ENCODE peak calls at places on chromosomes 13 and 19, in four cellular contexts. R is GM23248, B is skeletal muscle cell, G is fibroblast of the aortic adventitia. N is an unnamed sample.

GRCh38 chr19:2923510-2923909 is 21.3 kb downstream of the ZNF77 start:
- DNase-seq in B (peak; percentile 11), G (peak; percentile 90), R (peak; percentile 84), N (no peak)

GRCh38 chr13:44523176-44524017 is 52.7 kb downstream of the TSC22D1 start:
- DNase-seq in R (peak; percentile 67), G (peak; percentile 75), B (peak; percentile 25), N (no peak)

GRCh38 chr13:61136101-61136500 is 279.5 kb downstream of the PCDH20 start:
- DNase-seq in R (no peak), G (no peak), B (no peak), N (no peak)

GRCh38 chr19:54420383-54421168 is 5.3 kb downstream of the TTYH1 start:
- DNase-seq in G (no peak), R (no peak), B (no peak), N (no peak)

GRCh38 chr19:8615813-8616596 is 5.5 kb upstream of the ADAMTS10 start:
- DNase-seq in B (no peak), G (peak; percentile 68), R (peak; percentile 58), N (no peak)

GRCh38 chr13:28638756-28639155 is 20.2 kb upstream of the POMP start:
- DNase-seq in R (no peak), G (no peak), B (no peak), N (no peak)

GRCh38 chr19:1470864-1471513 is 8.0 kb downstream of the C19orf25 start:
- DNase-seq in R (peak; percentile 59), B (no peak), G (no peak), N (no peak)

GRCh38 chr19:1311543-1312091 is 25.9 kb downstream of the EFNA2 start:
- DNase-seq in R (no peak), G (no peak), B (no peak), N (no peak)

GRCh38 chr13:51437550-51438127 is 15.2 kb downstream of the INTS6 start:
- DNase-seq in R (no peak), G (no peak), B (no peak), N (no peak)

GRCh38 chr13:84481958-84482357 is 599.7 kb upstream of the SLITRK1 start:
- DNase-seq in B (peak; percentile 86), G (peak; percentile 89), R (peak; percentile 64), N (no peak)

GRCh38 chr13:75704194-75704941 is 68.2 kb downstream of the LMO7 start:
- DNase-seq in R (peak; percentile 50), G (peak; percentile 86), B (no peak), N (no peak)

GRCh38 chr19:43532571-43532961 is 422 bp upstream of the ZNF575 start:
- DNase-seq in R (no peak), G (peak; percentile 31), B (no peak), N (no peak)

GRCh38 chr19:3276341-3276799 is 51.9 kb downstream of the CELF5 start:
- DNase-seq in B (no peak), R (no peak), G (no peak), N (peak; percentile 93)

GRCh38 chr13:100954430-100955361 is 280.1 kb upstream of the TMTC4 start:
- DNase-seq in B (no peak), R (no peak), G (peak; percentile 14), N (no peak)

GRCh38 chr19:4536798-4537197 is 1.8 kb upstream of the PLIN5 start:
- DNase-seq in R (no peak), B (no peak), G (no peak), N (no peak)

GRCh38 chr19:45123440-45123850 is 30.5 kb downstream of the PPP1R37 start:
- DNase-seq in R (no peak), G (no peak), B (no peak), N (no peak)

GRCh38 chr19:16654151-16654550 is 5.8 kb downstream of the SMIM7 start:
- DNase-seq in B (no peak), G (no peak), R (no peak), N (no peak)